ENCODE peak calls at places on chromosomes 4 and X, in ten cellular contexts. One of them, this sample, is unnamed. For H3K4me1, the result is how much of the 10 kb centered on the place peaks cover.

GRCh38 chr4:182255421-182256190 is 12.4 kb downstream of the TENM3 start:
- DNase-seq in cardiac muscle cell: no peak
- DNase-seq in ovary: no peak
- DNase-seq in naive thymus-derived CD4-positive, alpha-beta T cell: no peak
- DNase-seq in hepatocyte: no peak
- DNase-seq in mucosa of descending colon: no peak
- DNase-seq in tibial nerve: no peak
- DNase-seq in PC-3: no peak
- DNase-seq in sigmoid colon: no peak
- DNase-seq in transverse colon: no peak
- DNase-seq in this sample: no peak

GRCh38 chr4:125739760-125740159 is 425.0 kb downstream of the FAT4 start:
- DNase-seq in tibial nerve: no peak
- DNase-seq in mucosa of descending colon: no peak
- DNase-seq in PC-3: no peak
- DNase-seq in ovary: no peak
- DNase-seq in naive thymus-derived CD4-positive, alpha-beta T cell: no peak
- DNase-seq in cardiac muscle cell: peak
- DNase-seq in hepatocyte: no peak
- DNase-seq in transverse colon: no peak
- DNase-seq in sigmoid colon: no peak
- DNase-seq in this sample: no peak

GRCh38 chr4:88211473-88212252 is 53.2 kb upstream of the ABCG2 start:
- DNase-seq in mucosa of descending colon: peak
- DNase-seq in transverse colon: peak
- DNase-seq in cardiac muscle cell: peak
- DNase-seq in PC-3: peak
- DNase-seq in ovary: peak
- DNase-seq in hepatocyte: peak
- DNase-seq in sigmoid colon: no peak
- DNase-seq in tibial nerve: peak
- DNase-seq in naive thymus-derived CD4-positive, alpha-beta T cell: peak
- DNase-seq in this sample: peak

GRCh38 chr4:187302456-187302855 is 578.8 kb upstream of the FAT1 start:
- DNase-seq in sigmoid colon: no peak
- DNase-seq in cardiac muscle cell: peak
- DNase-seq in naive thymus-derived CD4-positive, alpha-beta T cell: no peak
- DNase-seq in tibial nerve: no peak
- DNase-seq in transverse colon: no peak
- DNase-seq in PC-3: no peak
- DNase-seq in mucosa of descending colon: no peak
- DNase-seq in ovary: no peak
- DNase-seq in hepatocyte: no peak
- DNase-seq in this sample: no peak

GRCh38 chr4:101604976-101605375 is 185.6 kb upstream of the BANK1 start:
- DNase-seq in mucosa of descending colon: no peak
- DNase-seq in sigmoid colon: no peak
- DNase-seq in cardiac muscle cell: no peak
- DNase-seq in transverse colon: no peak
- DNase-seq in ovary: no peak
- DNase-seq in naive thymus-derived CD4-positive, alpha-beta T cell: no peak
- DNase-seq in hepatocyte: no peak
- DNase-seq in tibial nerve: no peak
- DNase-seq in PC-3: no peak
- DNase-seq in this sample: no peak

GRCh38 chr4:85084371-85085170 is 118.1 kb upstream of the WDFY3 start:
- DNase-seq in tibial nerve: peak
- DNase-seq in naive thymus-derived CD4-positive, alpha-beta T cell: peak
- DNase-seq in sigmoid colon: no peak
- DNase-seq in hepatocyte: peak
- DNase-seq in ovary: no peak
- DNase-seq in PC-3: peak
- DNase-seq in mucosa of descending colon: peak
- DNase-seq in cardiac muscle cell: peak
- DNase-seq in transverse colon: no peak
- DNase-seq in this sample: peak

GRCh38 chr4:14967982-14968381 is 34.3 kb upstream of the CPEB2 start:
- DNase-seq in sigmoid colon: no peak
- DNase-seq in naive thymus-derived CD4-positive, alpha-beta T cell: no peak
- DNase-seq in transverse colon: no peak
- DNase-seq in hepatocyte: no peak
- DNase-seq in PC-3: no peak
- DNase-seq in mucosa of descending colon: no peak
- DNase-seq in cardiac muscle cell: no peak
- DNase-seq in tibial nerve: no peak
- DNase-seq in ovary: no peak
- DNase-seq in this sample: no peak

GRCh38 chr4:169270810-169271691 is at the start of gene SH3RF1:
- DNase-seq in transverse colon: peak
- DNase-seq in ovary: peak
- DNase-seq in cardiac muscle cell: peak
- DNase-seq in PC-3: peak
- DNase-seq in naive thymus-derived CD4-positive, alpha-beta T cell: peak
- DNase-seq in hepatocyte: peak
- DNase-seq in sigmoid colon: peak
- DNase-seq in mucosa of descending colon: peak
- DNase-seq in tibial nerve: peak
- DNase-seq in this sample: peak

GRCh38 chrX:123121241-123121640 is 62.8 kb upstream of the GRIA3 start:
- DNase-seq in sigmoid colon: no peak
- DNase-seq in ovary: no peak
- DNase-seq in mucosa of descending colon: no peak
- DNase-seq in naive thymus-derived CD4-positive, alpha-beta T cell: no peak
- DNase-seq in hepatocyte: no peak
- DNase-seq in PC-3: no peak
- DNase-seq in transverse colon: no peak
- DNase-seq in cardiac muscle cell: no peak
- DNase-seq in tibial nerve: no peak
- DNase-seq in this sample: no peak

GRCh38 chrX:109934434-109934833 is 68.5 kb upstream of the TMEM164 start:
- DNase-seq in naive thymus-derived CD4-positive, alpha-beta T cell: no peak
- DNase-seq in cardiac muscle cell: peak
- DNase-seq in ovary: no peak
- DNase-seq in tibial nerve: no peak
- DNase-seq in PC-3: no peak
- DNase-seq in hepatocyte: no peak
- DNase-seq in sigmoid colon: no peak
- DNase-seq in transverse colon: no peak
- DNase-seq in mucosa of descending colon: no peak
- DNase-seq in this sample: no peak

GRCh38 chr4:159201168-159201567 is 98.3 kb downstream of the RAPGEF2 start:
- DNase-seq in cardiac muscle cell: no peak
- DNase-seq in transverse colon: no peak
- DNase-seq in sigmoid colon: no peak
- DNase-seq in naive thymus-derived CD4-positive, alpha-beta T cell: no peak
- DNase-seq in tibial nerve: no peak
- DNase-seq in PC-3: no peak
- DNase-seq in ovary: no peak
- DNase-seq in hepatocyte: no peak
- DNase-seq in mucosa of descending colon: no peak
- DNase-seq in this sample: no peak

GRCh38 chr4:120049732-120050494 is 16.7 kb downstream of the MAD2L1 start:
- DNase-seq in hepatocyte: peak
- DNase-seq in transverse colon: peak
- DNase-seq in tibial nerve: peak
- DNase-seq in ovary: peak
- DNase-seq in naive thymus-derived CD4-positive, alpha-beta T cell: peak
- DNase-seq in cardiac muscle cell: peak
- DNase-seq in mucosa of descending colon: peak
- DNase-seq in PC-3: peak
- DNase-seq in sigmoid colon: peak
- DNase-seq in this sample: peak

GRCh38 chrX:42725196-42725595 is 52.8 kb downstream of the PPP1R2C start:
- DNase-seq in transverse colon: no peak
- DNase-seq in sigmoid colon: no peak
- DNase-seq in cardiac muscle cell: no peak
- DNase-seq in PC-3: no peak
- DNase-seq in naive thymus-derived CD4-positive, alpha-beta T cell: no peak
- DNase-seq in hepatocyte: no peak
- DNase-seq in mucosa of descending colon: no peak
- DNase-seq in tibial nerve: no peak
- DNase-seq in ovary: no peak
- DNase-seq in this sample: no peak

GRCh38 chr4:38099908-38100407 is 139.8 kb downstream of the PTTG2 start:
- DNase-seq in naive thymus-derived CD4-positive, alpha-beta T cell: no peak
- DNase-seq in hepatocyte: no peak
- DNase-seq in mucosa of descending colon: no peak
- DNase-seq in ovary: no peak
- DNase-seq in sigmoid colon: no peak
- DNase-seq in PC-3: no peak
- DNase-seq in cardiac muscle cell: peak
- DNase-seq in tibial nerve: no peak
- DNase-seq in transverse colon: no peak
- DNase-seq in this sample: no peak

GRCh38 chr4:152668338-152668964 is 11.3 kb downstream of the TMEM154 start:
- DNase-seq in cardiac muscle cell: no peak
- DNase-seq in mucosa of descending colon: no peak
- DNase-seq in hepatocyte: no peak
- DNase-seq in tibial nerve: no peak
- DNase-seq in ovary: no peak
- DNase-seq in transverse colon: no peak
- DNase-seq in naive thymus-derived CD4-positive, alpha-beta T cell: no peak
- DNase-seq in PC-3: no peak
- DNase-seq in sigmoid colon: no peak
- DNase-seq in this sample: no peak
- H3K4me1 ChIP-seq in cardiac muscle cell: under half
- H3K4me1 ChIP-seq in mucosa of descending colon: under half
- H3K4me1 ChIP-seq in hepatocyte: under half
- H3K4me1 ChIP-seq in tibial nerve: under half
- H3K4me1 ChIP-seq in ovary: under half
- H3K4me1 ChIP-seq in transverse colon: under half
- H3K4me1 ChIP-seq in naive thymus-derived CD4-positive, alpha-beta T cell: under half
- H3K4me1 ChIP-seq in PC-3: under half
- H3K4me1 ChIP-seq in sigmoid colon: under half
- H3K4me1 ChIP-seq in this sample: under half

DNA sequence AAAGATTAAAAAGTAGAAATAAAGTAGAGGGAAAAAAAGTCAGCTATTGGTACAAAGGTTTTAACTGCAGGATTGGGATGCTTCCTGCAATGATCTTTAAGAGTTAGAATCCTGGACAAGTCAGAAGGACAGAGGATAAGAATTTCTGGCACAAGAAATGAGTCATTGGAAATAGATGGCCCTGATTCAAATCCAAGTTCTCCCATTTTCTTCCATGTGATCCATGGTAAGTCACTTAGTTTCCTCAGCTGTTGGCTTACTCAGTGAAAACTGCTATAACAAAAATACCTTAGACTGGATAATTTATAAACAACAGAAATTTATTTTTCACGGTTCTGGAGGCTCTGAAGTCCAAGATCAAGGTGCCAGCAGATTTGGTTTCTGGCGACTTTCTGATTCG is 13.3 kb upstream of the TBC1D19 start:
- DNase-seq in hepatocyte: no peak
- DNase-seq in ovary: no peak
- DNase-seq in PC-3: no peak
- DNase-seq in tibial nerve: no peak
- DNase-seq in mucosa of descending colon: no peak
- DNase-seq in transverse colon: no peak
- DNase-seq in sigmoid colon: no peak
- DNase-seq in cardiac muscle cell: no peak
- DNase-seq in naive thymus-derived CD4-positive, alpha-beta T cell: no peak
- DNase-seq in this sample: no peak
- H3K4me1 ChIP-seq in hepatocyte: under half
- H3K4me1 ChIP-seq in ovary: under half
- H3K4me1 ChIP-seq in PC-3: under half
- H3K4me1 ChIP-seq in tibial nerve: under half
- H3K4me1 ChIP-seq in mucosa of descending colon: under half
- H3K4me1 ChIP-seq in transverse colon: under half
- H3K4me1 ChIP-seq in sigmoid colon: under half
- H3K4me1 ChIP-seq in cardiac muscle cell: under half
- H3K4me1 ChIP-seq in naive thymus-derived CD4-positive, alpha-beta T cell: under half
- H3K4me1 ChIP-seq in this sample: under half

GRCh38 chr4:95550566-95550965 is 1.8 kb upstream of the UNC5C start:
- DNase-seq in naive thymus-derived CD4-positive, alpha-beta T cell: no peak
- DNase-seq in hepatocyte: no peak
- DNase-seq in cardiac muscle cell: no peak
- DNase-seq in PC-3: no peak
- DNase-seq in mucosa of descending colon: no peak
- DNase-seq in transverse colon: no peak
- DNase-seq in sigmoid colon: no peak
- DNase-seq in ovary: no peak
- DNase-seq in tibial nerve: no peak
- DNase-seq in this sample: no peak
- H3K4me1 ChIP-seq in naive thymus-derived CD4-positive, alpha-beta T cell: under half
- H3K4me1 ChIP-seq in hepatocyte: under half
- H3K4me1 ChIP-seq in cardiac muscle cell: under half
- H3K4me1 ChIP-seq in PC-3: under half
- H3K4me1 ChIP-seq in mucosa of descending colon: under half
- H3K4me1 ChIP-seq in transverse colon: under half
- H3K4me1 ChIP-seq in sigmoid colon: under half
- H3K4me1 ChIP-seq in ovary: under half
- H3K4me1 ChIP-seq in tibial nerve: under half
- H3K4me1 ChIP-seq in this sample: under half

GRCh38 chr4:77177196-77177595 is 20.2 kb downstream of the CCNG2 start:
- DNase-seq in ovary: no peak
- DNase-seq in transverse colon: no peak
- DNase-seq in sigmoid colon: no peak
- DNase-seq in PC-3: no peak
- DNase-seq in naive thymus-derived CD4-positive, alpha-beta T cell: no peak
- DNase-seq in mucosa of descending colon: no peak
- DNase-seq in tibial nerve: no peak
- DNase-seq in hepatocyte: no peak
- DNase-seq in cardiac muscle cell: no peak
- DNase-seq in this sample: no peak

GRCh38 chr4:77176606-77177005 is 19.6 kb downstream of the CCNG2 start:
- DNase-seq in transverse colon: no peak
- DNase-seq in cardiac muscle cell: no peak
- DNase-seq in PC-3: no peak
- DNase-seq in tibial nerve: no peak
- DNase-seq in hepatocyte: peak
- DNase-seq in sigmoid colon: no peak
- DNase-seq in naive thymus-derived CD4-positive, alpha-beta T cell: no peak
- DNase-seq in mucosa of descending colon: no peak
- DNase-seq in ovary: no peak
- DNase-seq in this sample: no peak

GRCh38 chr4:77172336-77172735 is 15.3 kb downstream of the CCNG2 start:
- DNase-seq in cardiac muscle cell: peak
- DNase-seq in PC-3: peak
- DNase-seq in hepatocyte: no peak
- DNase-seq in ovary: no peak
- DNase-seq in tibial nerve: no peak
- DNase-seq in transverse colon: no peak
- DNase-seq in mucosa of descending colon: no peak
- DNase-seq in sigmoid colon: no peak
- DNase-seq in naive thymus-derived CD4-positive, alpha-beta T cell: no peak
- DNase-seq in this sample: no peak

GRCh38 chr4:77175201-77175610 is 18.2 kb downstream of the CCNG2 start:
- DNase-seq in naive thymus-derived CD4-positive, alpha-beta T cell: no peak
- DNase-seq in sigmoid colon: no peak
- DNase-seq in hepatocyte: no peak
- DNase-seq in cardiac muscle cell: no peak
- DNase-seq in transverse colon: no peak
- DNase-seq in PC-3: no peak
- DNase-seq in tibial nerve: no peak
- DNase-seq in mucosa of descending colon: no peak
- DNase-seq in ovary: no peak
- DNase-seq in this sample: no peak

DNA sequence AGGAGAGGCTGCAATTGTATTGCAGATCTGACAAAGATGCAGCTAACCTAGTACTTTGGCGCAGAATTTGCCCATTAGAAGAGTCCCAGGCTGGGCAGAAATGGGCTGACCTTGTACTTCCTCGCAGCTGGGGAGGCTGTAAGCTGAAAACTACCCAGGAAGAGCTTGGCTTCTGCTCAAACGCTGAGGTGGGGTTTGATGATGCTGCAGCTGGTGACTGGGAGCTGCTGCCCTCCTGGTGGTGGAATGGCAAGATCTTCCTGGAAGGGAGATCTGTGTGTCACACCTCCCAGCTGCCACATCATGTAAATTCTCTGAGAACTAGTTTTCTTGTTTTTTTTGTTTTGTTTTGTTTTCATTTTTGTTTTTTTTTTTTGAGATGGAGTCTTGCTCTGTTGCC is 17.4 kb downstream of the CCNG2 start:
- DNase-seq in PC-3: no peak
- DNase-seq in sigmoid colon: no peak
- DNase-seq in cardiac muscle cell: no peak
- DNase-seq in mucosa of descending colon: no peak
- DNase-seq in ovary: no peak
- DNase-seq in transverse colon: no peak
- DNase-seq in tibial nerve: no peak
- DNase-seq in naive thymus-derived CD4-positive, alpha-beta T cell: no peak
- DNase-seq in hepatocyte: no peak
- DNase-seq in this sample: no peak
- H3K4me1 ChIP-seq in PC-3: under half
- H3K4me1 ChIP-seq in sigmoid colon: under half
- H3K4me1 ChIP-seq in cardiac muscle cell: under half
- H3K4me1 ChIP-seq in mucosa of descending colon: under half
- H3K4me1 ChIP-seq in ovary: under half
- H3K4me1 ChIP-seq in transverse colon: under half
- H3K4me1 ChIP-seq in tibial nerve: under half
- H3K4me1 ChIP-seq in naive thymus-derived CD4-positive, alpha-beta T cell: under half
- H3K4me1 ChIP-seq in hepatocyte: under half
- H3K4me1 ChIP-seq in this sample: under half

This sample was measured in DND-41.